ENCODE peak calls at places on chromosomes 7 and 10, in five cellular contexts. P is mammary epithelial cell, I is colonic mucosa, D is fibroblast of the conjunctiva, F is NCI-H1092. A is an unnamed sample.

GRCh38 chr10:20767028-20767427 is 130.1 kb downstream of the NEBL start:
- DNase-seq in F (no peak), I (no peak), P (peak; percentile 60), D (peak; percentile 2), A (no peak)

GRCh38 chr10:84185526-84186175 is 8.7 kb upstream of the CDHR1 start:
- DNase-seq in F (no peak), D (no peak), P (no peak), I (no peak), A (peak; percentile 31)

GRCh38 chr7:131735151-131735550 is 178.7 kb upstream of the PODXL start:
- DNase-seq in D (no peak), F (no peak), P (no peak), I (no peak), A (no peak)

GRCh38 chr10:117373848-117374505 is 1.3 kb downstream of the PDZD8 start:
- DNase-seq in I (peak; percentile 55), P (peak; percentile 57), F (no peak), D (no peak), A (peak; percentile 73)

GRCh38 chr10:71536332-71536731 is 139.6 kb downstream of the CDH23 start:
- DNase-seq in I (no peak), D (no peak), P (peak; percentile 68), F (no peak), A (no peak)

GRCh38 chr10:19563424-19564141 is 252.6 kb upstream of the PLXDC2 start:
- DNase-seq in D (no peak), F (no peak), I (no peak), P (no peak), A (no peak)

GRCh38 chr10:921471-922414 is 9.8 kb downstream of the LARP4B start:
- DNase-seq in F (no peak), I (no peak), D (peak; percentile 14), P (peak; percentile 27), A (peak; percentile 19)

GRCh38 chr7:45178241-45179225 is 20.9 kb downstream of the RAMP3 start:
- DNase-seq in F (no peak), I (no peak), P (no peak), D (no peak), A (peak; percentile 37)

GRCh38 chr7:139602143-139602722 is 78.7 kb downstream of the CLEC2L start:
- DNase-seq in I (no peak), F (peak; percentile 14), P (peak; percentile 10), D (no peak), A (no peak)

GRCh38 chr10:73889014-73889413 is 14.7 kb upstream of the CAMK2G start:
- DNase-seq in F (no peak), P (peak; percentile 100), D (peak; percentile 48), I (peak; percentile 48), A (no peak)

GRCh38 chr10:71638577-71639411 is 80.8 kb downstream of the C10orf105 start:
- DNase-seq in P (no peak), F (no peak), D (no peak), I (peak; percentile 92), A (peak; percentile 94)

GRCh38 chr10:81081887-81082620 is 544.4 kb downstream of the SH2D4B start:
- DNase-seq in F (no peak), I (no peak), D (no peak), P (peak; percentile 0), A (no peak)

GRCh38 chr7:149856-150636 is 42.3 kb upstream of the FAM20C start:
- DNase-seq in D (no peak), P (no peak), F (peak; percentile 26), I (peak; percentile 44), A (peak; percentile 87)

GRCh38 chr7:141243368-141243767 is 169.5 kb downstream of the TMEM178B start:
- DNase-seq in D (no peak), F (no peak), I (no peak), P (no peak), A (no peak)

GRCh38 chr10:117663750-117664149 is 121.2 kb downstream of the EMX2 start:
- DNase-seq in F (no peak), D (peak; percentile 95), P (peak; percentile 82), I (no peak), A (no peak)

GRCh38 chr10:35794703-35795102 is 152.6 kb upstream of the FZD8 start:
- DNase-seq in P (no peak), F (no peak), I (no peak), D (no peak), A (no peak)

GRCh38 chr7:28018446-28018845 is 162.1 kb downstream of the JAZF1 start:
- DNase-seq in F (no peak), I (no peak), P (no peak), D (no peak), A (no peak)

GRCh38 chr10:119394657-119395286 is 147.7 kb downstream of the RGS10 start:
- DNase-seq in D (no peak), F (no peak), I (no peak), P (no peak), A (no peak)

GRCh38 chr7:123627859-123628258 is 26.2 kb downstream of the ASB15 start:
- DNase-seq in F (no peak), P (no peak), D (no peak), I (no peak), A (no peak)

GRCh38 chr10:30527623-30528426 is 93.8 kb downstream of the MAP3K8 start:
- DNase-seq in I (peak; percentile 23), F (no peak), D (no peak), P (no peak), A (no peak)

GRCh38 chr7:144410441-144410840 is 6.9 kb upstream of the NOBOX start:
- DNase-seq in F (no peak), P (no peak), D (no peak), I (no peak), A (no peak)

GRCh38 chr10:21925851-21926250 is 77.7 kb downstream of the DNAJC1 start:
- DNase-seq in I (no peak), P (no peak), D (no peak), F (no peak), A (no peak)

GRCh38 chr10:63491558-63492316 is 26.0 kb upstream of the JMJD1C start:
- DNase-seq in P (peak; percentile 81), D (peak; percentile 94), I (no peak), F (no peak), A (no peak)

GRCh38 chr10:13183625-13184024 is 22.3 kb downstream of the MCM10 start:
- DNase-seq in D (no peak), P (no peak), F (no peak), I (no peak), A (no peak)

GRCh38 chr7:95871078-95871848 is 98.9 kb downstream of the DYNC1I1 start:
- DNase-seq in I (no peak), D (peak; percentile 13), F (peak; percentile 68), P (peak; percentile 34), A (no peak)